ENCODE peak calls at places on chromosomes 2 and 18, in five cellular contexts. H is lung; J is A673; D is CD8-positive, alpha-beta memory T cell; Y is neural progenitor cell. M is an unnamed sample.

GRCh38 chr2:176656776-176657140 is 387.5 kb downstream of the MTX2 start:
- DNase-seq in J (peak; percentile 91), D (no peak), H (no peak), Y (no peak), M (no peak)

GRCh38 chr2:58479557-58480120 is 238.5 kb upstream of the FANCL start:
- DNase-seq in D (no peak), H (no peak), Y (peak; percentile 5), J (peak; percentile 22), M (no peak)

GRCh38 chr2:234181128-234181527 is 130.6 kb downstream of the SPP2 start:
- DNase-seq in Y (no peak), J (no peak), H (no peak), D (no peak), M (no peak)

GRCh38 chr2:99337931-99338580 is 867 bp downstream of the EIF5B start:
- DNase-seq in J (peak; percentile 4), Y (peak; percentile 8), H (no peak), D (peak; percentile 0), M (no peak)

GRCh38 chr2:8346238-8346637 is 335.6 kb upstream of the ID2 start:
- DNase-seq in J (no peak), Y (no peak), D (peak; percentile 28), H (no peak), M (no peak)

GRCh38 chr18:10062292-10062940 is 148.6 kb downstream of the VAPA start:
- DNase-seq in Y (no peak), J (peak; percentile 93), D (no peak), H (no peak), M (no peak)

GRCh38 chr2:235637906-235638305 is 144.1 kb downstream of the AGAP1 start:
- DNase-seq in J (no peak), D (no peak), Y (no peak), H (no peak), M (no peak)

GRCh38 chr2:176817061-176817565 is 395.5 kb upstream of the HNRNPA3 start:
- DNase-seq in J (peak; percentile 76), Y (peak; percentile 11), D (no peak), H (no peak), M (no peak)

GRCh38 chr2:27527182-27527581 is 30.5 kb downstream of the GCKR start:
- DNase-seq in H (no peak), J (no peak), Y (no peak), D (no peak), M (no peak)

GRCh38 chr2:166882851-166883250 is 5.4 kb upstream of the XIRP2 start:
- DNase-seq in H (no peak), Y (no peak), D (no peak), J (no peak), M (no peak)

GRCh38 chr2:29228947-29229346 is 113.7 kb downstream of the CLIP4 start:
- DNase-seq in J (no peak), Y (no peak), H (no peak), D (no peak), M (no peak)

GRCh38 chr2:120834206-120834605 is 98.5 kb downstream of the GLI2 start:
- DNase-seq in Y (no peak), J (no peak), H (no peak), D (no peak), M (no peak)

GRCh38 chr2:86053166-86053565 is 52.5 kb downstream of the POLR1A start:
- DNase-seq in Y (no peak), D (no peak), J (no peak), H (no peak), M (no peak)

GRCh38 chr2:119086327-119086726 is 72.2 kb downstream of the C1QL2 start:
- DNase-seq in D (no peak), J (no peak), Y (no peak), H (no peak), M (no peak)

GRCh38 chr2:45849491-45850283 is 198.2 kb downstream of the PRKCE start:
- DNase-seq in Y (no peak), H (no peak), J (peak; percentile 21), D (no peak), M (no peak)

GRCh38 chr2:234858134-234858533 is 93.7 kb upstream of the SH3BP4 start:
- DNase-seq in H (no peak), J (no peak), Y (peak; percentile 26), D (no peak), M (no peak)

GRCh38 chr2:163655672-163656071 is 80.1 kb downstream of the FIGN start:
- DNase-seq in Y (no peak), H (no peak), D (no peak), J (no peak), M (no peak)

GRCh38 chr2:26669099-26669498 is 23.4 kb upstream of the KCNK3 start:
- DNase-seq in D (no peak), J (no peak), Y (no peak), H (no peak), M (no peak)

GRCh38 chr2:176488446-176488845 is 219.2 kb downstream of the MTX2 start:
- DNase-seq in D (no peak), H (no peak), Y (no peak), J (no peak), M (no peak)

GRCh38 chr2:31255911-31256571 is 22.1 kb downstream of the EHD3 start:
- DNase-seq in H (no peak), Y (no peak), J (no peak), D (no peak), M (no peak)

GRCh38 chr18:77320960-77321559 is 71.4 kb downstream of the GALR1 start:
- DNase-seq in H (no peak), D (no peak), J (no peak), Y (no peak), M (no peak)

GRCh38 chr2:73070651-73071451 is 661 bp downstream of the SFXN5 start:
- DNase-seq in J (peak; percentile 94), Y (peak; percentile 97), D (peak; percentile 91), H (peak; percentile 98), M (peak; percentile 73)

GRCh38 chr2:232607011-232607410 is 26.4 kb upstream of the EFHD1 start:
- DNase-seq in D (no peak), J (no peak), Y (no peak), H (no peak), M (no peak)

GRCh38 chr2:20172273-20173052 is 52.5 kb downstream of the SDC1 start:
- DNase-seq in Y (no peak), D (no peak), J (no peak), H (peak; percentile 60), M (no peak)

GRCh38 chr2:5915926-5916325 is 223.7 kb downstream of the SOX11 start:
- DNase-seq in D (no peak), Y (peak; percentile 48), H (peak; percentile 41), J (peak; percentile 79), M (peak; percentile 13)

GRCh38 chr2:145860083-145860482 is 1340.2 kb upstream of the ZEB2 start:
- DNase-seq in D (no peak), J (no peak), H (no peak), Y (no peak), M (no peak)

GRCh38 chr2:185006481-185006880 is 408.2 kb downstream of the ZNF804A start:
- DNase-seq in Y (no peak), H (no peak), J (no peak), D (no peak), M (no peak)

GRCh38 chr2:88307817-88308216 is 137.7 kb downstream of the THNSL2 start:
- DNase-seq in J (peak; percentile 33), H (no peak), Y (peak; percentile 24), D (no peak), M (peak; percentile 10)

GRCh38 chr2:239760596-239760995 is 264.5 kb downstream of the NDUFA10 start:
- DNase-seq in Y (no peak), D (no peak), J (no peak), H (no peak), M (no peak)

GRCh38 chr2:85811173-85811849 is 57.5 kb downstream of the ATOH8 start:
- DNase-seq in H (peak; percentile 48), J (peak; percentile 60), Y (no peak), D (no peak), M (no peak)

GRCh38 chr2:133655565-133656113 is 87.4 kb upstream of the NCKAP5 start:
- DNase-seq in J (no peak), H (no peak), Y (no peak), D (no peak), M (no peak)
- H3K27ac ChIP-seq in J (no peak overlapping the region), H (no peak overlapping the region), Y (no peak overlapping the region), D (no peak overlapping the region), M (no peak overlapping the region)

GRCh38 chr2:128404709-128405466 is 86.2 kb upstream of the HS6ST1 start:
- DNase-seq in J (no peak), D (no peak), H (no peak), Y (no peak), M (no peak)

GRCh38 chr2:128405467-128405900 is 86.8 kb upstream of the HS6ST1 start:
- DNase-seq in H (no peak), D (no peak), Y (no peak), J (no peak), M (no peak)

GRCh38 chr2:128401680-128402079 is 83.0 kb upstream of the HS6ST1 start:
- DNase-seq in D (no peak), J (no peak), H (no peak), Y (no peak), M (no peak)

GRCh38 chr2:128403814-128404708 is 85.4 kb upstream of the HS6ST1 start:
- DNase-seq in H (no peak), Y (no peak), J (no peak), D (no peak), M (no peak)

GRCh38 chr2:128402921-128403670 is 84.4 kb upstream of the HS6ST1 start:
- DNase-seq in J (no peak), Y (no peak), D (no peak), H (no peak), M (no peak)
- H3K4me3 ChIP-seq in J (no peak overlapping the region), Y (no peak overlapping the region), D (no peak overlapping the region), H (no peak overlapping the region), M (no peak overlapping the region)

DNA sequence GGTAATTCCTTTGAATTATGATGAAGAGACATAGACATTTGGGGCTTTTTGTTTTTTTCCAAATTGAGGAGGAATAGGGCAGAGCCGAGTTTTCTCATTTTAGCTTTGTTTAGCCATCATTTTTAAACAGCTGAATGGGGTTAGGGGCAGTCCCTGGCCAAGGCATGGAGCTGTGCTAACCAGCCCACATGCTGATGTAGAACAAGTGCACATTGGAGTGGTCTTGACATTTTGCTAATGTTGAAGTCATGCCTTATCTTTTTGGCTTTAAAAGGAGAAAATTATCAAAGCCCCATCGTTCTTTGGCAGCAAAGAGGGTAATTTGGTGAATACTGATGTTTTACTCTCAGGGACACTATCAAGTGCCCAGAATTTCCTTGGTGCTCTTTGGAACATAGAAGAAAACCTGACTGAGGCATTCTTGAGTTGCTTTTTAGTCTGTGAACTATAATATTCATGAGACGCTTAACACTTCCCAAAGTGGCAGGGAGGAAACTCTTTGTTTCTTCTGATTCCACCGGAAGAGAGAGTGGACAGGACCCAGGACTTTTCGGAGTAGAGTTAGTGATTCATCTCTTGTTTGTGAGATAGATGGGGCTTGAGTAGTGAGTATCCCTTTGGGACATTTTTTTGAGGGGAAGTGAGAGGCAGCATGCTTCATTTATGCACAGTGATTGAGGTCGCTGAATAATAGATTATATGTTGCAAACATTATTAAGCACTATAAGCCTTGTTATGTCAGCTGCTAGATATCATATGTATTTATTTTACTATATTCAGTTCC is 45.0 kb downstream of the MTA3 start:
- DNase-seq in D (no peak), Y (no peak), H (no peak), J (peak; percentile 52), M (no peak)
- H3K36me3 ChIP-seq in D (no peaks in the 10 kb centered on the region), Y (peaks cover 8% of the 10 kb centered on the region), H (peaks cover 8% of the 10 kb centered on the region), J (peaks cover 15% of the 10 kb centered on the region), M (peaks cover 3% of the 10 kb centered on the region)

GRCh38 chr2:203532957-203533695 is 2.0 kb downstream of the RAPH1 start:
- DNase-seq in J (peak; percentile 40), H (no peak), D (no peak), Y (peak; percentile 52), M (no peak)
- H3K27ac ChIP-seq in J (no peak overlapping the region), H (no peak overlapping the region), D (no peak overlapping the region), Y (no peak overlapping the region), M (peak overlapping the region; percentile 78)

M was measured in Panc1.